ENCODE peak calls at places on chromosomes 3 and 15, in four cellular contexts. One of them, this sample, is unnamed.

GRCh38 chr3:53114412-53115074 is 15.7 kb downstream of the RFT1 start:
- DNase-seq in AG04449: no peak
- DNase-seq in bronchial epithelial cell: peak
- DNase-seq in astrocyte of the cerebellum: no peak
- DNase-seq in this sample: no peak

GRCh38 chr3:38270606-38271005 is 5.0 kb downstream of the SLC22A13 start:
- DNase-seq in bronchial epithelial cell: no peak
- DNase-seq in AG04449: no peak
- DNase-seq in astrocyte of the cerebellum: no peak
- DNase-seq in this sample: no peak

GRCh38 chr3:138092023-138092422 is 23.4 kb downstream of the DZIP1L start:
- DNase-seq in AG04449: no peak
- DNase-seq in bronchial epithelial cell: peak
- DNase-seq in astrocyte of the cerebellum: no peak
- DNase-seq in this sample: no peak

GRCh38 chr3:159560214-159561004 is 428.2 kb upstream of the IL12A start:
- DNase-seq in AG04449: no peak
- DNase-seq in astrocyte of the cerebellum: no peak
- DNase-seq in bronchial epithelial cell: no peak
- DNase-seq in this sample: no peak

GRCh38 chr3:97658670-97659285 is 105.8 kb upstream of the ARL6 start:
- DNase-seq in astrocyte of the cerebellum: peak
- DNase-seq in bronchial epithelial cell: peak
- DNase-seq in AG04449: no peak
- DNase-seq in this sample: peak

GRCh38 chr3:71579934-71580318 is 3.6 kb downstream of the FOXP1 start:
- DNase-seq in bronchial epithelial cell: peak
- DNase-seq in AG04449: no peak
- DNase-seq in astrocyte of the cerebellum: peak
- DNase-seq in this sample: no peak

GRCh38 chr3:196659901-196660351 is 20.4 kb downstream of the NRROS start:
- DNase-seq in astrocyte of the cerebellum: no peak
- DNase-seq in bronchial epithelial cell: no peak
- DNase-seq in AG04449: no peak
- DNase-seq in this sample: no peak

GRCh38 chr15:49279481-49280186 is 109.6 kb downstream of the GALK2 start:
- DNase-seq in AG04449: no peak
- DNase-seq in astrocyte of the cerebellum: no peak
- DNase-seq in bronchial epithelial cell: no peak
- DNase-seq in this sample: no peak

GRCh38 chr3:143751643-143752178 is 96.6 kb downstream of the SLC9A9 start:
- DNase-seq in astrocyte of the cerebellum: no peak
- DNase-seq in bronchial epithelial cell: no peak
- DNase-seq in AG04449: no peak
- DNase-seq in this sample: peak

GRCh38 chr3:194423317-194423716 is 24.3 kb upstream of the GP5 start:
- DNase-seq in astrocyte of the cerebellum: no peak
- DNase-seq in AG04449: no peak
- DNase-seq in bronchial epithelial cell: no peak
- DNase-seq in this sample: no peak

GRCh38 chr3:52181543-52181942 is 16.4 kb upstream of the ALAS1 start:
- DNase-seq in AG04449: no peak
- DNase-seq in astrocyte of the cerebellum: no peak
- DNase-seq in bronchial epithelial cell: peak
- DNase-seq in this sample: no peak

GRCh38 chr15:92653836-92654524 is 1.6 kb downstream of the FAM174B start:
- DNase-seq in bronchial epithelial cell: no peak
- DNase-seq in astrocyte of the cerebellum: no peak
- DNase-seq in AG04449: no peak
- DNase-seq in this sample: peak

GRCh38 chr3:62229908-62230307 is 143.4 kb downstream of the FEZF2 start:
- DNase-seq in AG04449: no peak
- DNase-seq in astrocyte of the cerebellum: no peak
- DNase-seq in bronchial epithelial cell: peak
- DNase-seq in this sample: no peak

GRCh38 chr3:2978977-2979732 is 131.0 kb downstream of the IL5RA start:
- DNase-seq in AG04449: no peak
- DNase-seq in astrocyte of the cerebellum: no peak
- DNase-seq in bronchial epithelial cell: no peak
- DNase-seq in this sample: no peak

GRCh38 chr3:46671541-46672348 is 21.7 kb downstream of the ALS2CL start:
- DNase-seq in astrocyte of the cerebellum: no peak
- DNase-seq in bronchial epithelial cell: no peak
- DNase-seq in AG04449: no peak
- DNase-seq in this sample: no peak

GRCh38 chr3:62755285-62755684 is 119.9 kb downstream of the CADPS start:
- DNase-seq in astrocyte of the cerebellum: no peak
- DNase-seq in AG04449: no peak
- DNase-seq in bronchial epithelial cell: peak
- DNase-seq in this sample: no peak

GRCh38 chr3:88203537-88204143 is 53.9 kb downstream of the C3orf38 start:
- DNase-seq in astrocyte of the cerebellum: peak
- DNase-seq in AG04449: no peak
- DNase-seq in bronchial epithelial cell: peak
- DNase-seq in this sample: peak

GRCh38 chr3:168049366-168049974 is 46.3 kb downstream of the GOLIM4 start:
- DNase-seq in AG04449: no peak
- DNase-seq in bronchial epithelial cell: peak
- DNase-seq in astrocyte of the cerebellum: peak
- DNase-seq in this sample: no peak

GRCh38 chr3:41200669-41201021 is 1.3 kb downstream of the CTNNB1 start:
- DNase-seq in AG04449: no peak
- DNase-seq in astrocyte of the cerebellum: no peak
- DNase-seq in bronchial epithelial cell: peak
- DNase-seq in this sample: peak

GRCh38 chr3:168436327-168436726 is 340.6 kb upstream of the GOLIM4 start:
- DNase-seq in bronchial epithelial cell: no peak
- DNase-seq in astrocyte of the cerebellum: no peak
- DNase-seq in AG04449: no peak
- DNase-seq in this sample: no peak

GRCh38 chr15:40063563-40064011 is 24.6 kb upstream of the SRP14 start:
- DNase-seq in bronchial epithelial cell: peak
- DNase-seq in AG04449: no peak
- DNase-seq in astrocyte of the cerebellum: no peak
- DNase-seq in this sample: no peak

GRCh38 chr15:82100116-82100795 is 54.4 kb upstream of the MEX3B start:
- DNase-seq in AG04449: no peak
- DNase-seq in bronchial epithelial cell: no peak
- DNase-seq in astrocyte of the cerebellum: no peak
- DNase-seq in this sample: no peak

GRCh38 chr15:51751687-51752683 is 588 bp downstream of the TMOD2 start:
- DNase-seq in astrocyte of the cerebellum: no peak
- DNase-seq in AG04449: no peak
- DNase-seq in bronchial epithelial cell: peak
- DNase-seq in this sample: peak

GRCh38 chr3:52345521-52346110 is 29.5 kb downstream of the DNAH1 start:
- DNase-seq in AG04449: no peak
- DNase-seq in bronchial epithelial cell: no peak
- DNase-seq in astrocyte of the cerebellum: no peak
- DNase-seq in this sample: no peak

GRCh38 chr3:137103739-137104138 is 146.0 kb downstream of the IL20RB start:
- DNase-seq in bronchial epithelial cell: no peak
- DNase-seq in AG04449: no peak
- DNase-seq in astrocyte of the cerebellum: no peak
- DNase-seq in this sample: no peak

DNA sequence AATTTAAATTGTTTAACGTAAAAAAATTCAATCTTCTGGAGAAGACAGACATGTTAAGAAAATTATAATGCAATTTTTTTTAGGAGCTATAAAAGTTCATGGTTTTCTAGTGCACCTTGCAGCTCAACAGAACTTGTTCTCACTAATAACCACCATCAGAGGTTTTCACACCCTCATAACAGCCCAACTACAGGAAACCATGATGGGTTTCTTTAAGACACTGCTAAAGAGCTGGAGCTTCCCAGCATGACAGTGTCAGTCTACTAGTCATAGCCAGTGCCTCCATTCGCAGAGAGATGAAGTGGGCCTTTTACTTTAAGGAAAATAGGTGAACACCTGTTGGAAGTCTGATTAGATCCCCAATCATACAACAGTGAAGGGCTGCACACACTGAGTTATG is 224.1 kb upstream of the TRIM42 start:
- DNase-seq in bronchial epithelial cell: no peak
- DNase-seq in astrocyte of the cerebellum: no peak
- DNase-seq in AG04449: no peak
- DNase-seq in this sample: no peak
- TF ChIP-seq CTCF in bronchial epithelial cell: no peak
- TF ChIP-seq CTCF in astrocyte of the cerebellum: no peak
- TF ChIP-seq CTCF in AG04449: no peak
- TF ChIP-seq CTCF in this sample: no peak

GRCh38 chr3:192481638-192482037 is 245.7 kb downstream of the FGF12 start:
- DNase-seq in bronchial epithelial cell: peak
- DNase-seq in AG04449: no peak
- DNase-seq in astrocyte of the cerebellum: peak
- DNase-seq in this sample: no peak
- TF ChIP-seq CTCF in bronchial epithelial cell: no peak
- TF ChIP-seq CTCF in AG04449: no peak
- TF ChIP-seq CTCF in astrocyte of the cerebellum: no peak
- TF ChIP-seq CTCF in this sample: no peak

DNA sequence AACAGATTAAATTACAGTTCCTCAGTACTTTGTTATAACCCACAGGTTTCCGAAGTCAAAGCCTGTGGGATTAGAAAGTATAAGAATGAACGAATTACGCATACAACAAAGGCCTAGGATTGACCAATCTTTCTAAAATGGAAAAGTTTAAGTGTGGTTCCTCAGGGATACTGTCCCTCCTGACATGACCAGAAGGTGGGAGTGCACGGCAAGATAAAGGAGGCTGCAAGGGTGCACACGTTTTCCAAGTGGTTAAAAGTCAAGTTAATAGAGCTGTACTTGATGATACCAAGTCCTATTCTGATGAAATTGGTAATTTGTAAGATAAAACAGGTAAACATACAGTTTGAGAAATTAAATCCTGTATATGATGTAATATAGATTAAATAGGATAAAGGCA is 96.2 kb downstream of the ALDH1A2 start:
- DNase-seq in AG04449: no peak
- DNase-seq in astrocyte of the cerebellum: no peak
- DNase-seq in bronchial epithelial cell: peak
- DNase-seq in this sample: no peak
- TF ChIP-seq CTCF in AG04449: no peak
- TF ChIP-seq CTCF in astrocyte of the cerebellum: no peak
- TF ChIP-seq CTCF in bronchial epithelial cell: peak
- TF ChIP-seq CTCF in this sample: no peak

GRCh38 chr15:99409097-99409473 is 156.7 kb upstream of the MEF2A start:
- DNase-seq in astrocyte of the cerebellum: no peak
- DNase-seq in bronchial epithelial cell: peak
- DNase-seq in AG04449: no peak
- DNase-seq in this sample: peak
- TF ChIP-seq CTCF in astrocyte of the cerebellum: peak
- TF ChIP-seq CTCF in bronchial epithelial cell: peak
- TF ChIP-seq CTCF in AG04449: peak
- TF ChIP-seq CTCF in this sample: peak

DNA sequence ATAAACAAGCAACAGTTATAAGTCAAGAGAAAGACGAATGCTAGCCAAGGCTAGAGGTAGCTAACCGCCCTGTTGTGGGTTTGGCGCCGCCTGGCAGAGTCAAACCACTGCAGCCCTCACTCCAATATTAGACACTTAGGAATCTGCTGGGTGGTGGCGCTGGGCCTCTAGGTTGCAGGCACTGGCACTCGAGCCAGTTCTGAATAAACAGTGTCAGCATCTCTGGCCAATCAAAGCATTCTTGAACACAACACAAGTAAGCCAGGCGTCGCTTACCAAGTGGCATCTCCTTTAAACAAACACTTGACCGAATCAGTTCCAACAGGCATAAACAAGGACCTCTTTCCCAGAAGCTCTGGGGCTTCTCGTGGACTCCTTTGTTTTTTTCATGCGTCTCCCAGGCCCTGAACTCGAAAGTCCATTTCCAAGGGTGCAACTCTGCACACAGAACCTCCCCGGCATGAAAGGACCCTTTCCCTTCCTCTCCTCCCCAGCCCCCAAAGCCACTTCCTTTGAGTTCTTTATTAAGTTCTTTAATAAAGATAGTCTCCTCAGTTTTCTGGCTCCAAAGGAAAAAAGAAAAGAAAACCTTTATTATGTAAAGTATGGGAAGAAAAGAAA is 82.3 kb downstream of the LRIG1 start:
- DNase-seq in astrocyte of the cerebellum: peak
- DNase-seq in AG04449: no peak
- DNase-seq in bronchial epithelial cell: peak
- DNase-seq in this sample: no peak
- TF ChIP-seq CTCF in astrocyte of the cerebellum: peak
- TF ChIP-seq CTCF in AG04449: no peak
- TF ChIP-seq CTCF in bronchial epithelial cell: peak
- TF ChIP-seq CTCF in this sample: no peak

DNA sequence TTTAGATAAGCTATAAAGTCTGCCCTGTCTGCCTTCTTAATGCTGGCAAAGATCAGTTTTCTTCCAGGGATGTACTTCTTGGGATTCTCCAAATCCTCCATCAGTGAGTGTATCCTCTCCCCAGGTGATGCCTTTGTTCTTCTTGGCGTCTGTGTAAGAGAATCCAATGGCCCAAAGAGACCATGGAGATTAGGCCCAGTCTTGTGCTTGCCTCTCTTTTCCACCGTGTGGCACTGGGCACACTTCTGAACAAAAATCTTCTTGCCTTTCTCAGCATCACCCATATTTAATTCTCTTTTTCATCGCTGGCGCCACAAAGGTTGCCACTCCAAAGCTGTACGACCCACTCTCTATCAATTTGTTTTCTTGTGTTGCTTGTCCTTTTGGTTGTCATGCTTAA is 32.2 kb upstream of the TAMM41 start:
- DNase-seq in astrocyte of the cerebellum: no peak
- DNase-seq in bronchial epithelial cell: no peak
- DNase-seq in AG04449: no peak
- DNase-seq in this sample: no peak
- TF ChIP-seq CTCF in astrocyte of the cerebellum: no peak
- TF ChIP-seq CTCF in bronchial epithelial cell: no peak
- TF ChIP-seq CTCF in AG04449: no peak
- TF ChIP-seq CTCF in this sample: no peak

GRCh38 chr3:77825045-77825827 is 785.3 kb downstream of the ROBO2 start:
- DNase-seq in astrocyte of the cerebellum: peak
- DNase-seq in AG04449: peak
- DNase-seq in bronchial epithelial cell: peak
- DNase-seq in this sample: no peak
- TF ChIP-seq CTCF in astrocyte of the cerebellum: no peak
- TF ChIP-seq CTCF in AG04449: no peak
- TF ChIP-seq CTCF in bronchial epithelial cell: peak
- TF ChIP-seq CTCF in this sample: no peak

GRCh38 chr3:76370749-76371148 is 585.4 kb upstream of the ZNF717 start:
- DNase-seq in astrocyte of the cerebellum: no peak
- DNase-seq in bronchial epithelial cell: no peak
- DNase-seq in AG04449: no peak
- DNase-seq in this sample: no peak

GRCh38 chr3:76367281-76367680 is 581.9 kb upstream of the ZNF717 start:
- DNase-seq in astrocyte of the cerebellum: peak
- DNase-seq in bronchial epithelial cell: no peak
- DNase-seq in AG04449: peak
- DNase-seq in this sample: no peak

GRCh38 chr3:76369170-76369569 is 583.8 kb upstream of the ZNF717 start:
- DNase-seq in bronchial epithelial cell: peak
- DNase-seq in astrocyte of the cerebellum: no peak
- DNase-seq in AG04449: peak
- DNase-seq in this sample: no peak

GRCh38 chr3:76372497-76372896 is 587.1 kb upstream of the ZNF717 start:
- DNase-seq in bronchial epithelial cell: no peak
- DNase-seq in AG04449: no peak
- DNase-seq in astrocyte of the cerebellum: no peak
- DNase-seq in this sample: no peak
- TF ChIP-seq CTCF in bronchial epithelial cell: no peak
- TF ChIP-seq CTCF in AG04449: no peak
- TF ChIP-seq CTCF in astrocyte of the cerebellum: no peak
- TF ChIP-seq CTCF in this sample: no peak